ENCODE peak calls at places on chromosome 2, in eight cellular contexts. One of them, this sample, is unnamed. For H3K36me3, the result is how much of the 10 kb centered on the place peaks cover.

GRCh38 chr2:46386763-46387162 is 89.6 kb downstream of the EPAS1 start:
- DNase-seq in PC-9: no peak
- DNase-seq in fibroblast of lung: no peak
- DNase-seq in colonic mucosa: no peak
- DNase-seq in CD8-positive, alpha-beta memory T cell: no peak
- DNase-seq in naive thymus-derived CD4-positive, alpha-beta T cell: peak
- DNase-seq in uterus: peak
- DNase-seq in HCT116: no peak
- DNase-seq in this sample: no peak

GRCh38 chr2:66576381-66577330 is 141.7 kb downstream of the MEIS1 start:
- DNase-seq in PC-9: no peak
- DNase-seq in fibroblast of lung: peak
- DNase-seq in colonic mucosa: peak
- DNase-seq in CD8-positive, alpha-beta memory T cell: no peak
- DNase-seq in naive thymus-derived CD4-positive, alpha-beta T cell: no peak
- DNase-seq in uterus: peak
- DNase-seq in HCT116: no peak
- DNase-seq in this sample: no peak

GRCh38 chr2:116074161-116074560 is 1631.7 kb downstream of the DPP10 start:
- DNase-seq in PC-9: no peak
- DNase-seq in fibroblast of lung: no peak
- DNase-seq in colonic mucosa: no peak
- DNase-seq in CD8-positive, alpha-beta memory T cell: no peak
- DNase-seq in naive thymus-derived CD4-positive, alpha-beta T cell: no peak
- DNase-seq in uterus: no peak
- DNase-seq in HCT116: no peak
- DNase-seq in this sample: no peak

GRCh38 chr2:46612675-46613074 is 133.3 kb downstream of the TMEM247 start:
- DNase-seq in PC-9: no peak
- DNase-seq in fibroblast of lung: no peak
- DNase-seq in colonic mucosa: no peak
- DNase-seq in CD8-positive, alpha-beta memory T cell: no peak
- DNase-seq in naive thymus-derived CD4-positive, alpha-beta T cell: no peak
- DNase-seq in uterus: no peak
- DNase-seq in HCT116: no peak
- DNase-seq in this sample: no peak

GRCh38 chr2:40716879-40717278 is 265.0 kb upstream of the SLC8A1 start:
- DNase-seq in PC-9: peak
- DNase-seq in fibroblast of lung: peak
- DNase-seq in colonic mucosa: no peak
- DNase-seq in CD8-positive, alpha-beta memory T cell: no peak
- DNase-seq in naive thymus-derived CD4-positive, alpha-beta T cell: no peak
- DNase-seq in uterus: no peak
- DNase-seq in HCT116: no peak
- DNase-seq in this sample: no peak

GRCh38 chr2:126437016-126437415 is 218.9 kb upstream of the GYPC start:
- DNase-seq in PC-9: peak
- DNase-seq in fibroblast of lung: no peak
- DNase-seq in colonic mucosa: no peak
- DNase-seq in CD8-positive, alpha-beta memory T cell: no peak
- DNase-seq in naive thymus-derived CD4-positive, alpha-beta T cell: no peak
- DNase-seq in uterus: no peak
- DNase-seq in HCT116: no peak
- DNase-seq in this sample: no peak

GRCh38 chr2:146853741-146854444 is 990.9 kb upstream of the ACVR2A start:
- DNase-seq in PC-9: no peak
- DNase-seq in fibroblast of lung: peak
- DNase-seq in colonic mucosa: no peak
- DNase-seq in CD8-positive, alpha-beta memory T cell: no peak
- DNase-seq in naive thymus-derived CD4-positive, alpha-beta T cell: no peak
- DNase-seq in uterus: no peak
- DNase-seq in HCT116: no peak
- DNase-seq in this sample: no peak

GRCh38 chr2:68727698-68728375 is 6.8 kb upstream of the ARHGAP25 start:
- DNase-seq in PC-9: no peak
- DNase-seq in fibroblast of lung: no peak
- DNase-seq in colonic mucosa: no peak
- DNase-seq in CD8-positive, alpha-beta memory T cell: no peak
- DNase-seq in naive thymus-derived CD4-positive, alpha-beta T cell: no peak
- DNase-seq in uterus: no peak
- DNase-seq in HCT116: no peak
- DNase-seq in this sample: no peak

GRCh38 chr2:34481542-34481941 is 882.4 kb upstream of the FAM98A start:
- DNase-seq in PC-9: no peak
- DNase-seq in fibroblast of lung: no peak
- DNase-seq in colonic mucosa: no peak
- DNase-seq in CD8-positive, alpha-beta memory T cell: no peak
- DNase-seq in naive thymus-derived CD4-positive, alpha-beta T cell: no peak
- DNase-seq in uterus: no peak
- DNase-seq in HCT116: no peak
- DNase-seq in this sample: no peak

GRCh38 chr2:1348789-1349188 is 64.5 kb upstream of the TPO start:
- DNase-seq in PC-9: no peak
- DNase-seq in fibroblast of lung: no peak
- DNase-seq in colonic mucosa: no peak
- DNase-seq in CD8-positive, alpha-beta memory T cell: no peak
- DNase-seq in naive thymus-derived CD4-positive, alpha-beta T cell: no peak
- DNase-seq in uterus: no peak
- DNase-seq in HCT116: no peak
- DNase-seq in this sample: no peak

GRCh38 chr2:102677219-102678215 is 58.2 kb downstream of the SLC9A2 start:
- DNase-seq in PC-9: no peak
- DNase-seq in fibroblast of lung: peak
- DNase-seq in colonic mucosa: no peak
- DNase-seq in CD8-positive, alpha-beta memory T cell: no peak
- DNase-seq in naive thymus-derived CD4-positive, alpha-beta T cell: no peak
- DNase-seq in uterus: no peak
- DNase-seq in HCT116: no peak
- DNase-seq in this sample: no peak

GRCh38 chr2:235685024-235685721 is 191.3 kb downstream of the AGAP1 start:
- DNase-seq in PC-9: no peak
- DNase-seq in fibroblast of lung: no peak
- DNase-seq in colonic mucosa: no peak
- DNase-seq in CD8-positive, alpha-beta memory T cell: no peak
- DNase-seq in naive thymus-derived CD4-positive, alpha-beta T cell: no peak
- DNase-seq in uterus: no peak
- DNase-seq in HCT116: no peak
- DNase-seq in this sample: peak

GRCh38 chr2:111986116-111986900 is 68.8 kb upstream of the TMEM87B start:
- DNase-seq in PC-9: no peak
- DNase-seq in fibroblast of lung: peak
- DNase-seq in colonic mucosa: no peak
- DNase-seq in CD8-positive, alpha-beta memory T cell: no peak
- DNase-seq in naive thymus-derived CD4-positive, alpha-beta T cell: no peak
- DNase-seq in uterus: no peak
- DNase-seq in HCT116: no peak
- DNase-seq in this sample: no peak

GRCh38 chr2:177628817-177629216 is 236.2 kb downstream of the AGPS start:
- DNase-seq in PC-9: no peak
- DNase-seq in fibroblast of lung: no peak
- DNase-seq in colonic mucosa: no peak
- DNase-seq in CD8-positive, alpha-beta memory T cell: no peak
- DNase-seq in naive thymus-derived CD4-positive, alpha-beta T cell: no peak
- DNase-seq in uterus: no peak
- DNase-seq in HCT116: no peak
- DNase-seq in this sample: no peak

GRCh38 chr2:205323929-205324328 is 358.4 kb upstream of the NRP2 start:
- DNase-seq in PC-9: no peak
- DNase-seq in fibroblast of lung: peak
- DNase-seq in colonic mucosa: no peak
- DNase-seq in CD8-positive, alpha-beta memory T cell: no peak
- DNase-seq in naive thymus-derived CD4-positive, alpha-beta T cell: no peak
- DNase-seq in uterus: no peak
- DNase-seq in HCT116: no peak
- DNase-seq in this sample: no peak

GRCh38 chr2:233100192-233100998 is 40.3 kb downstream of the INPP5D start:
- DNase-seq in PC-9: no peak
- DNase-seq in fibroblast of lung: no peak
- DNase-seq in colonic mucosa: no peak
- DNase-seq in CD8-positive, alpha-beta memory T cell: peak
- DNase-seq in naive thymus-derived CD4-positive, alpha-beta T cell: peak
- DNase-seq in uterus: no peak
- DNase-seq in HCT116: no peak
- DNase-seq in this sample: peak

GRCh38 chr2:46411245-46411641 is 68.1 kb upstream of the TMEM247 start:
- DNase-seq in PC-9: peak
- DNase-seq in fibroblast of lung: no peak
- DNase-seq in colonic mucosa: no peak
- DNase-seq in CD8-positive, alpha-beta memory T cell: no peak
- DNase-seq in naive thymus-derived CD4-positive, alpha-beta T cell: no peak
- DNase-seq in uterus: no peak
- DNase-seq in HCT116: no peak
- DNase-seq in this sample: no peak

GRCh38 chr2:20212459-20212870 is 12.5 kb downstream of the SDC1 start:
- DNase-seq in PC-9: no peak
- DNase-seq in fibroblast of lung: peak
- DNase-seq in colonic mucosa: no peak
- DNase-seq in CD8-positive, alpha-beta memory T cell: no peak
- DNase-seq in naive thymus-derived CD4-positive, alpha-beta T cell: no peak
- DNase-seq in uterus: no peak
- DNase-seq in HCT116: no peak
- DNase-seq in this sample: no peak

GRCh38 chr2:595831-596592 is 81.2 kb downstream of the TMEM18 start:
- DNase-seq in PC-9: peak
- DNase-seq in fibroblast of lung: no peak
- DNase-seq in colonic mucosa: no peak
- DNase-seq in CD8-positive, alpha-beta memory T cell: no peak
- DNase-seq in naive thymus-derived CD4-positive, alpha-beta T cell: no peak
- DNase-seq in uterus: no peak
- DNase-seq in HCT116: no peak
- DNase-seq in this sample: no peak

GRCh38 chr2:118431997-118432396 is 343.7 kb downstream of the INSIG2 start:
- DNase-seq in PC-9: no peak
- DNase-seq in fibroblast of lung: no peak
- DNase-seq in colonic mucosa: no peak
- DNase-seq in CD8-positive, alpha-beta memory T cell: no peak
- DNase-seq in naive thymus-derived CD4-positive, alpha-beta T cell: no peak
- DNase-seq in uterus: no peak
- DNase-seq in HCT116: no peak
- DNase-seq in this sample: no peak

GRCh38 chr2:96138146-96139145 is at the start of gene ASTL:
- DNase-seq in PC-9: peak
- DNase-seq in fibroblast of lung: peak
- DNase-seq in colonic mucosa: peak
- DNase-seq in CD8-positive, alpha-beta memory T cell: peak
- DNase-seq in naive thymus-derived CD4-positive, alpha-beta T cell: peak
- DNase-seq in uterus: no peak
- DNase-seq in HCT116: no peak
- DNase-seq in this sample: peak

GRCh38 chr2:233247744-233248143 is 3.7 kb upstream of the ATG16L1 start:
- DNase-seq in PC-9: peak
- DNase-seq in fibroblast of lung: no peak
- DNase-seq in colonic mucosa: no peak
- DNase-seq in CD8-positive, alpha-beta memory T cell: peak
- DNase-seq in naive thymus-derived CD4-positive, alpha-beta T cell: peak
- DNase-seq in uterus: no peak
- DNase-seq in HCT116: peak
- DNase-seq in this sample: no peak

GRCh38 chr2:159000072-159000471 is 31.6 kb downstream of the TANC1 start:
- DNase-seq in PC-9: no peak
- DNase-seq in fibroblast of lung: no peak
- DNase-seq in colonic mucosa: no peak
- DNase-seq in CD8-positive, alpha-beta memory T cell: no peak
- DNase-seq in naive thymus-derived CD4-positive, alpha-beta T cell: no peak
- DNase-seq in uterus: no peak
- DNase-seq in HCT116: no peak
- DNase-seq in this sample: no peak

GRCh38 chr2:191285252-191285651 is 40.0 kb downstream of the MYO1B start:
- DNase-seq in PC-9: no peak
- DNase-seq in fibroblast of lung: no peak
- DNase-seq in colonic mucosa: no peak
- DNase-seq in CD8-positive, alpha-beta memory T cell: no peak
- DNase-seq in naive thymus-derived CD4-positive, alpha-beta T cell: no peak
- DNase-seq in uterus: no peak
- DNase-seq in HCT116: no peak
- DNase-seq in this sample: no peak

GRCh38 chr2:113098061-113098460 is 29.3 kb upstream of the IL1RN start:
- DNase-seq in PC-9: no peak
- DNase-seq in fibroblast of lung: no peak
- DNase-seq in colonic mucosa: no peak
- DNase-seq in CD8-positive, alpha-beta memory T cell: no peak
- DNase-seq in naive thymus-derived CD4-positive, alpha-beta T cell: no peak
- DNase-seq in uterus: no peak
- DNase-seq in HCT116: no peak
- DNase-seq in this sample: no peak

GRCh38 chr2:43219383-43220228 is 6.8 kb downstream of the ZFP36L2 start:
- DNase-seq in PC-9: peak
- DNase-seq in fibroblast of lung: peak
- DNase-seq in colonic mucosa: peak
- DNase-seq in CD8-positive, alpha-beta memory T cell: peak
- DNase-seq in naive thymus-derived CD4-positive, alpha-beta T cell: peak
- DNase-seq in uterus: peak
- DNase-seq in HCT116: peak
- DNase-seq in this sample: peak

GRCh38 chr2:70520825-70521224 is 32.8 kb downstream of the TGFA start:
- DNase-seq in PC-9: peak
- DNase-seq in fibroblast of lung: no peak
- DNase-seq in colonic mucosa: no peak
- DNase-seq in CD8-positive, alpha-beta memory T cell: no peak
- DNase-seq in naive thymus-derived CD4-positive, alpha-beta T cell: no peak
- DNase-seq in uterus: no peak
- DNase-seq in HCT116: no peak
- DNase-seq in this sample: no peak
- H3K36me3 ChIP-seq in PC-9: under half
- H3K36me3 ChIP-seq in fibroblast of lung: under half
- H3K36me3 ChIP-seq in colonic mucosa: under half
- H3K36me3 ChIP-seq in CD8-positive, alpha-beta memory T cell: under half
- H3K36me3 ChIP-seq in naive thymus-derived CD4-positive, alpha-beta T cell: under half
- H3K36me3 ChIP-seq in uterus: under half
- H3K36me3 ChIP-seq in HCT116: under half
- H3K36me3 ChIP-seq in this sample: under half

GRCh38 chr2:134440336-134440909 is 186.6 kb downstream of the MGAT5 start:
- DNase-seq in PC-9: no peak
- DNase-seq in fibroblast of lung: no peak
- DNase-seq in colonic mucosa: no peak
- DNase-seq in CD8-positive, alpha-beta memory T cell: no peak
- DNase-seq in naive thymus-derived CD4-positive, alpha-beta T cell: no peak
- DNase-seq in uterus: no peak
- DNase-seq in HCT116: no peak
- DNase-seq in this sample: no peak
- H3K36me3 ChIP-seq in PC-9: under half
- H3K36me3 ChIP-seq in fibroblast of lung: under half
- H3K36me3 ChIP-seq in colonic mucosa: under half
- H3K36me3 ChIP-seq in CD8-positive, alpha-beta memory T cell: under half
- H3K36me3 ChIP-seq in naive thymus-derived CD4-positive, alpha-beta T cell: half or more
- H3K36me3 ChIP-seq in uterus: under half
- H3K36me3 ChIP-seq in HCT116: under half
- H3K36me3 ChIP-seq in this sample: half or more

GRCh38 chr2:73992036-73992435 is 7.3 kb downstream of the TET3 start:
- DNase-seq in PC-9: peak
- DNase-seq in fibroblast of lung: no peak
- DNase-seq in colonic mucosa: no peak
- DNase-seq in CD8-positive, alpha-beta memory T cell: no peak
- DNase-seq in naive thymus-derived CD4-positive, alpha-beta T cell: no peak
- DNase-seq in uterus: no peak
- DNase-seq in HCT116: no peak
- DNase-seq in this sample: no peak
- H3K36me3 ChIP-seq in PC-9: under half
- H3K36me3 ChIP-seq in fibroblast of lung: under half
- H3K36me3 ChIP-seq in colonic mucosa: under half
- H3K36me3 ChIP-seq in CD8-positive, alpha-beta memory T cell: under half
- H3K36me3 ChIP-seq in naive thymus-derived CD4-positive, alpha-beta T cell: under half
- H3K36me3 ChIP-seq in uterus: under half
- H3K36me3 ChIP-seq in HCT116: under half
- H3K36me3 ChIP-seq in this sample: half or more

GRCh38 chr2:36885605-36886004 is 80.7 kb downstream of the STRN start:
- DNase-seq in PC-9: no peak
- DNase-seq in fibroblast of lung: no peak
- DNase-seq in colonic mucosa: no peak
- DNase-seq in CD8-positive, alpha-beta memory T cell: no peak
- DNase-seq in naive thymus-derived CD4-positive, alpha-beta T cell: no peak
- DNase-seq in uterus: no peak
- DNase-seq in HCT116: no peak
- DNase-seq in this sample: no peak
- H3K36me3 ChIP-seq in PC-9: under half
- H3K36me3 ChIP-seq in fibroblast of lung: under half
- H3K36me3 ChIP-seq in colonic mucosa: under half
- H3K36me3 ChIP-seq in CD8-positive, alpha-beta memory T cell: under half
- H3K36me3 ChIP-seq in naive thymus-derived CD4-positive, alpha-beta T cell: under half
- H3K36me3 ChIP-seq in uterus: under half
- H3K36me3 ChIP-seq in HCT116: under half
- H3K36me3 ChIP-seq in this sample: under half